ENCODE peak calls at places on chromosomes 13 and 19, in nine cellular contexts. X is lower lobe of right lung, P is NCI-H1417, E is NCI-H2029, L is NAMALWA, R is A172, S is fibroblast of gingiva, N is PC-9, Z is HFFc6. F is an unnamed sample.

GRCh38 chr19:29606420-29606747 is 301 bp downstream of the POP4 start:
- DNase-seq in X (no peak), P (no peak), E (no peak), L (no peak), R (no peak), S (no peak), N (no peak), Z (no peak), F (no peak)

GRCh38 chr13:40388617-40389016 is 277.8 kb downstream of the FOXO1 start:
- DNase-seq in X (no peak), P (no peak), E (peak), L (peak), R (peak), S (no peak), N (no peak), Z (peak), F (peak)

GRCh38 chr19:47511128-47511517 is 3.7 kb downstream of the NAPA start:
- DNase-seq in X (no peak), P (no peak), E (no peak), L (no peak), R (no peak), S (peak), N (no peak), Z (no peak), F (no peak)

GRCh38 chr13:60411983-60412382 is 15.0 kb downstream of the TDRD3 start:
- DNase-seq in X (no peak), P (no peak), E (no peak), L (no peak), R (no peak), S (no peak), N (no peak), Z (no peak), F (no peak)

GRCh38 chr13:74105871-74106270 is 28.3 kb downstream of the KLF12 start:
- DNase-seq in X (no peak), P (no peak), E (no peak), L (no peak), R (no peak), S (no peak), N (no peak), Z (no peak), F (no peak)

GRCh38 chr19:58047672-58048071 is 11.4 kb upstream of the ZNF135 start:
- DNase-seq in X (no peak), P (no peak), E (no peak), L (no peak), R (no peak), S (no peak), N (no peak), Z (no peak), F (no peak)

GRCh38 chr13:29810145-29810742 is 40.2 kb downstream of the UBL3 start:
- DNase-seq in X (no peak), P (no peak), E (no peak), L (no peak), R (no peak), S (no peak), N (no peak), Z (no peak), F (peak)

GRCh38 chr13:40681341-40682051 is 15.1 kb upstream of the FOXO1 start:
- DNase-seq in X (no peak), P (no peak), E (no peak), L (no peak), R (peak), S (no peak), N (peak), Z (no peak), F (no peak)

GRCh38 chr19:2271516-2272103 is 10.4 kb downstream of the PEAK3 start:
- DNase-seq in X (no peak), P (no peak), E (no peak), L (no peak), R (peak), S (peak), N (no peak), Z (peak), F (no peak)

GRCh38 chr13:36696410-36696809 is 22.6 kb downstream of the SERTM1 start:
- DNase-seq in X (no peak), P (no peak), E (no peak), L (no peak), R (no peak), S (no peak), N (no peak), Z (no peak), F (no peak)

GRCh38 chr13:33290421-33290965 is 4.9 kb upstream of the STARD13 start:
- DNase-seq in X (no peak), P (no peak), E (no peak), L (no peak), R (no peak), S (no peak), N (no peak), Z (no peak), F (no peak)

GRCh38 chr13:28618595-28618994 is 40.3 kb upstream of the POMP start:
- DNase-seq in X (no peak), P (no peak), E (no peak), L (no peak), R (no peak), S (no peak), N (no peak), Z (no peak), F (no peak)

GRCh38 chr19:15015946-15016542 is 33.2 kb upstream of the CASP14 start:
- DNase-seq in X (no peak), P (no peak), E (no peak), L (no peak), R (peak), S (no peak), N (peak), Z (no peak), F (peak)

GRCh38 chr19:32566246-32566830 is 14.7 kb upstream of the PDCD5 start:
- DNase-seq in X (no peak), P (peak), E (no peak), L (no peak), R (no peak), S (no peak), N (no peak), Z (peak), F (no peak)

GRCh38 chr19:38168632-38169031 is 55.4 kb downstream of the DPF1 start:
- DNase-seq in X (no peak), P (no peak), E (no peak), L (no peak), R (no peak), S (no peak), N (no peak), Z (no peak), F (no peak)

GRCh38 chr13:114008964-114009589 is 35.2 kb upstream of the C13orf46 start:
- DNase-seq in X (no peak), P (no peak), E (no peak), L (no peak), R (no peak), S (no peak), N (no peak), Z (no peak), F (no peak)

GRCh38 chr13:102951808-102952207 is 106.0 kb downstream of the ERCC5 start:
- DNase-seq in X (no peak), P (no peak), E (no peak), L (no peak), R (no peak), S (no peak), N (no peak), Z (no peak), F (no peak)

GRCh38 chr13:28373803-28374202 is 121.1 kb downstream of the FLT1 start:
- DNase-seq in X (no peak), P (no peak), E (no peak), L (no peak), R (no peak), S (no peak), N (no peak), Z (no peak), F (no peak)

GRCh38 chr13:113881614-113882265 is 17.9 kb upstream of the GAS6 start:
- DNase-seq in X (no peak), P (peak), E (no peak), L (no peak), R (no peak), S (no peak), N (peak), Z (no peak), F (no peak)

GRCh38 chr13:33285420-33286124 is at the start of gene STARD13:
- DNase-seq in X (peak), P (no peak), E (peak), L (peak), R (peak), S (peak), N (peak), Z (peak), F (peak)

GRCh38 chr13:46992383-46992952 is 95.6 kb upstream of the HTR2A start:
- DNase-seq in X (no peak), P (no peak), E (no peak), L (peak), R (peak), S (peak), N (no peak), Z (no peak), F (peak)

GRCh38 chr19:45901912-45902650 is at the start of gene MYPOP:
- DNase-seq in X (no peak), P (peak), E (no peak), L (no peak), R (no peak), S (no peak), N (no peak), Z (no peak), F (no peak)

GRCh38 chr19:14674764-14675163 is at the start of gene ADGRE3:
- DNase-seq in X (no peak), P (no peak), E (no peak), L (no peak), R (no peak), S (no peak), N (no peak), Z (no peak), F (no peak)

GRCh38 chr19:13839938-13840750 is 36.8 kb upstream of the NANOS3 start:
- DNase-seq in X (peak), P (no peak), E (no peak), L (no peak), R (peak), S (peak), N (peak), Z (peak), F (no peak)

GRCh38 chr19:53057904-53058579 is 13.5 kb downstream of the ERVV-2 start:
- DNase-seq in X (peak), P (peak), E (peak), L (no peak), R (no peak), S (no peak), N (peak), Z (no peak), F (no peak)

GRCh38 chr13:71290963-71291937 is 575.8 kb downstream of the DACH1 start:
- DNase-seq in X (no peak), P (peak), E (peak), L (no peak), R (peak), S (peak), N (peak), Z (no peak), F (peak)

GRCh38 chr13:110162053-110162452 is 144.9 kb downstream of the COL4A1 start:
- DNase-seq in X (no peak), P (no peak), E (no peak), L (no peak), R (no peak), S (no peak), N (no peak), Z (no peak), F (no peak)